ENCODE peak calls at places on chromosome 22, in seven cellular contexts. One of them, this sample, is unnamed.
A peak's percentile ranks its signal among the peaks of the same experiment; 100 is the strongest.

GRCh38 chr22:44244265-44244822 is 63.6 kb downstream of the PARVG start:
- DNase-seq in RWPE1: no peak
- DNase-seq in CD4-positive, CD25-positive, alpha-beta regulatory T cell: no peak
- DNase-seq in breast epithelium: no peak
- DNase-seq in colonic mucosa: no peak
- DNase-seq in naive thymus-derived CD4-positive, alpha-beta T cell: no peak
- DNase-seq in keratinocyte: no peak
- DNase-seq in this sample: no peak

GRCh38 chr22:47625531-47626427 is 863.3 kb downstream of the TBC1D22A start:
- DNase-seq in keratinocyte: no peak
- DNase-seq in CD4-positive, CD25-positive, alpha-beta regulatory T cell: no peak
- DNase-seq in RWPE1: no peak
- DNase-seq in colonic mucosa: no peak
- DNase-seq in naive thymus-derived CD4-positive, alpha-beta T cell: no peak
- DNase-seq in breast epithelium: no peak
- DNase-seq in this sample: no peak

GRCh38 chr22:44023404-44024287 is 456 bp upstream of the PARVB start:
- DNase-seq in naive thymus-derived CD4-positive, alpha-beta T cell: no peak
- DNase-seq in keratinocyte: no peak
- DNase-seq in CD4-positive, CD25-positive, alpha-beta regulatory T cell: no peak
- DNase-seq in RWPE1: no peak
- DNase-seq in colonic mucosa: peak; percentile 33
- DNase-seq in breast epithelium: no peak
- DNase-seq in this sample: peak; percentile 73

GRCh38 chr22:43257549-43257948 is 70.6 kb upstream of the TTLL12 start:
- DNase-seq in CD4-positive, CD25-positive, alpha-beta regulatory T cell: no peak
- DNase-seq in breast epithelium: no peak
- DNase-seq in naive thymus-derived CD4-positive, alpha-beta T cell: no peak
- DNase-seq in colonic mucosa: no peak
- DNase-seq in keratinocyte: no peak
- DNase-seq in RWPE1: no peak
- DNase-seq in this sample: no peak

GRCh38 chr22:45008853-45009751 is 703 bp downstream of the PHF21B start:
- DNase-seq in breast epithelium: no peak
- DNase-seq in keratinocyte: no peak
- DNase-seq in RWPE1: no peak
- DNase-seq in CD4-positive, CD25-positive, alpha-beta regulatory T cell: no peak
- DNase-seq in colonic mucosa: no peak
- DNase-seq in naive thymus-derived CD4-positive, alpha-beta T cell: no peak
- DNase-seq in this sample: peak; percentile 59

GRCh38 chr22:26763633-26764295 is 106.4 kb downstream of the MIAT start:
- DNase-seq in naive thymus-derived CD4-positive, alpha-beta T cell: no peak
- DNase-seq in RWPE1: peak; percentile 3
- DNase-seq in keratinocyte: peak; percentile 17
- DNase-seq in colonic mucosa: no peak
- DNase-seq in breast epithelium: no peak
- DNase-seq in CD4-positive, CD25-positive, alpha-beta regulatory T cell: no peak
- DNase-seq in this sample: no peak

GRCh38 chr22:49767355-49768062 is 60.2 kb downstream of the BRD1 start:
- DNase-seq in RWPE1: no peak
- DNase-seq in CD4-positive, CD25-positive, alpha-beta regulatory T cell: peak; percentile 36
- DNase-seq in keratinocyte: peak; percentile 25
- DNase-seq in naive thymus-derived CD4-positive, alpha-beta T cell: peak; percentile 42
- DNase-seq in colonic mucosa: no peak
- DNase-seq in breast epithelium: peak; percentile 43
- DNase-seq in this sample: peak; percentile 69

GRCh38 chr22:49777569-49778250 is 50.0 kb downstream of the BRD1 start:
- DNase-seq in CD4-positive, CD25-positive, alpha-beta regulatory T cell: no peak
- DNase-seq in RWPE1: no peak
- DNase-seq in keratinocyte: no peak
- DNase-seq in naive thymus-derived CD4-positive, alpha-beta T cell: no peak
- DNase-seq in colonic mucosa: no peak
- DNase-seq in breast epithelium: no peak
- DNase-seq in this sample: no peak

GRCh38 chr22:17712441-17712840 is 61.8 kb downstream of the BID start:
- DNase-seq in RWPE1: no peak
- DNase-seq in CD4-positive, CD25-positive, alpha-beta regulatory T cell: no peak
- DNase-seq in colonic mucosa: no peak
- DNase-seq in keratinocyte: no peak
- DNase-seq in breast epithelium: no peak
- DNase-seq in naive thymus-derived CD4-positive, alpha-beta T cell: no peak
- DNase-seq in this sample: no peak

GRCh38 chr22:34992672-34993071 is 73.3 kb upstream of the ISX start:
- DNase-seq in RWPE1: no peak
- DNase-seq in colonic mucosa: no peak
- DNase-seq in breast epithelium: no peak
- DNase-seq in naive thymus-derived CD4-positive, alpha-beta T cell: no peak
- DNase-seq in keratinocyte: no peak
- DNase-seq in CD4-positive, CD25-positive, alpha-beta regulatory T cell: no peak
- DNase-seq in this sample: no peak

GRCh38 chr22:26906464-26906863 is 249.1 kb downstream of the MIAT start:
- DNase-seq in breast epithelium: no peak
- DNase-seq in RWPE1: no peak
- DNase-seq in CD4-positive, CD25-positive, alpha-beta regulatory T cell: no peak
- DNase-seq in naive thymus-derived CD4-positive, alpha-beta T cell: no peak
- DNase-seq in keratinocyte: no peak
- DNase-seq in colonic mucosa: no peak
- DNase-seq in this sample: no peak

GRCh38 chr22:49776891-49777290 is 50.8 kb downstream of the BRD1 start:
- DNase-seq in keratinocyte: no peak
- DNase-seq in CD4-positive, CD25-positive, alpha-beta regulatory T cell: no peak
- DNase-seq in breast epithelium: no peak
- DNase-seq in naive thymus-derived CD4-positive, alpha-beta T cell: no peak
- DNase-seq in RWPE1: peak; percentile 11
- DNase-seq in colonic mucosa: no peak
- DNase-seq in this sample: no peak

GRCh38 chr22:41598891-41599635 is 9.4 kb upstream of the PMM1 start:
- DNase-seq in breast epithelium: no peak
- DNase-seq in RWPE1: no peak
- DNase-seq in CD4-positive, CD25-positive, alpha-beta regulatory T cell: no peak
- DNase-seq in keratinocyte: no peak
- DNase-seq in naive thymus-derived CD4-positive, alpha-beta T cell: no peak
- DNase-seq in colonic mucosa: no peak
- DNase-seq in this sample: no peak

GRCh38 chr22:41597635-41597953 is 8.0 kb upstream of the PMM1 start:
- DNase-seq in naive thymus-derived CD4-positive, alpha-beta T cell: no peak
- DNase-seq in keratinocyte: no peak
- DNase-seq in CD4-positive, CD25-positive, alpha-beta regulatory T cell: no peak
- DNase-seq in breast epithelium: no peak
- DNase-seq in RWPE1: no peak
- DNase-seq in colonic mucosa: no peak
- DNase-seq in this sample: no peak

GRCh38 chr22:41598081-41598480 is 8.4 kb upstream of the PMM1 start:
- DNase-seq in CD4-positive, CD25-positive, alpha-beta regulatory T cell: no peak
- DNase-seq in RWPE1: peak; percentile 74
- DNase-seq in keratinocyte: peak; percentile 63
- DNase-seq in breast epithelium: no peak
- DNase-seq in colonic mucosa: no peak
- DNase-seq in naive thymus-derived CD4-positive, alpha-beta T cell: no peak
- DNase-seq in this sample: no peak

GRCh38 chr22:41603873-41604332 is 14.3 kb upstream of the PMM1 start:
- DNase-seq in keratinocyte: no peak
- DNase-seq in RWPE1: no peak
- DNase-seq in CD4-positive, CD25-positive, alpha-beta regulatory T cell: peak; percentile 68
- DNase-seq in breast epithelium: no peak
- DNase-seq in naive thymus-derived CD4-positive, alpha-beta T cell: peak; percentile 35
- DNase-seq in colonic mucosa: no peak
- DNase-seq in this sample: no peak

DNA sequence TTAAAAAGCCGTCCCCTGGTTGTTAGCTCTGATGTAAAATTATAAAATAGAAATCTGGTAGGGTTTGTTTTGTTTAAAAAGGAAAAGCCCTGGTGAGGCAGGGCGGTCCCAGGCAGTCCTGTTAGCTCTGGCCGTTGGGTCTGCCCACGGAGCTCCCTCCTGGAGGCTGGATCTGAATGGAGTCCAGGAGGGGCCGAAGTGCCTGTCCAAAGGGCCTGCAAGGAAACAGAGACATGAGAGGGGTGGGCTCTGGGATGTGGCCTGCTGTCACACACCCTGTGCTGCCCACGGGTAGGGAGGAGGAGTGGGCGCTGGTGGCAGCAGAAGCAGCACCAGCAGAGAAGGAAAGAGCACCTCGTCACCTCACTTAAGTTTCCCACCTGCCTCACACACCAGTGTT is 11.3 kb upstream of the PMM1 start:
- DNase-seq in naive thymus-derived CD4-positive, alpha-beta T cell: no peak
- DNase-seq in RWPE1: no peak
- DNase-seq in breast epithelium: no peak
- DNase-seq in CD4-positive, CD25-positive, alpha-beta regulatory T cell: no peak
- DNase-seq in colonic mucosa: no peak
- DNase-seq in keratinocyte: no peak
- DNase-seq in this sample: no peak
- H3K27ac ChIP-seq in naive thymus-derived CD4-positive, alpha-beta T cell: no peak overlapping the region
- H3K27ac ChIP-seq in RWPE1: peak overlapping the region; percentile 95
- H3K27ac ChIP-seq in breast epithelium: no peak overlapping the region
- H3K27ac ChIP-seq in CD4-positive, CD25-positive, alpha-beta regulatory T cell: no peak overlapping the region
- H3K27ac ChIP-seq in colonic mucosa: no peak overlapping the region
- H3K27ac ChIP-seq in keratinocyte: no peak overlapping the region
- H3K27ac ChIP-seq in this sample: no peak overlapping the region

GRCh38 chr22:41575533-41575932 is 14.1 kb downstream of the PMM1 start:
- DNase-seq in colonic mucosa: no peak
- DNase-seq in RWPE1: no peak
- DNase-seq in CD4-positive, CD25-positive, alpha-beta regulatory T cell: no peak
- DNase-seq in keratinocyte: no peak
- DNase-seq in breast epithelium: no peak
- DNase-seq in naive thymus-derived CD4-positive, alpha-beta T cell: no peak
- DNase-seq in this sample: no peak
- H3K27ac ChIP-seq in colonic mucosa: no peak overlapping the region
- H3K27ac ChIP-seq in RWPE1: peak overlapping the region; percentile 1
- H3K27ac ChIP-seq in CD4-positive, CD25-positive, alpha-beta regulatory T cell: no peak overlapping the region
- H3K27ac ChIP-seq in keratinocyte: no peak overlapping the region
- H3K27ac ChIP-seq in breast epithelium: peak overlapping the region; percentile 68
- H3K27ac ChIP-seq in naive thymus-derived CD4-positive, alpha-beta T cell: no peak overlapping the region
- H3K27ac ChIP-seq in this sample: no peak overlapping the region

DNA sequence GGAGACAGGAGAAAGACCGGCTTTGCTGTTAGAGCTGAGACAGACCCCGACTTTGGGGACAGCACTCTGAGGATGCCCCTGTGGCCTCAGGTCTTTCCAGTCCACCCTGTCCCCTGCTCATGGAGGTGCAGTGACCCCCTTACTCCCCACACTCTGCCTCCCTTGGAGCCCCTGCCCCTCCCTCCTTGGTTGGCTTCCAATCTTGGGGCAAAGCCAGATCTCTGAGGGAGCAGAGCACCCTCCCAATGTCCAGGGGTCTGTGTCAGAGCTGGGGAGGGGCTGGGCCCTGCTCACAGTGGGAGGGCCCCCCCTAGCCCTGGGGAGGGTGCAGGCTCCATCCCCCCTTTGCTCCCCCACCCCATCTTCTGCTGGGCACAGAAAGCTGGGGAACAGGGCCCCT is 50.0 kb downstream of the IGLL1 start:
- DNase-seq in colonic mucosa: no peak
- DNase-seq in naive thymus-derived CD4-positive, alpha-beta T cell: no peak
- DNase-seq in keratinocyte: no peak
- DNase-seq in breast epithelium: no peak
- DNase-seq in RWPE1: no peak
- DNase-seq in CD4-positive, CD25-positive, alpha-beta regulatory T cell: no peak
- DNase-seq in this sample: no peak
- H3K27ac ChIP-seq in colonic mucosa: no peak overlapping the region
- H3K27ac ChIP-seq in naive thymus-derived CD4-positive, alpha-beta T cell: no peak overlapping the region
- H3K27ac ChIP-seq in keratinocyte: no peak overlapping the region
- H3K27ac ChIP-seq in breast epithelium: no peak overlapping the region
- H3K27ac ChIP-seq in RWPE1: no peak overlapping the region
- H3K27ac ChIP-seq in CD4-positive, CD25-positive, alpha-beta regulatory T cell: no peak overlapping the region
- H3K27ac ChIP-seq in this sample: no peak overlapping the region

GRCh38 chr22:37163096-37163489 is 13.4 kb upstream of the IL2RB start:
- DNase-seq in colonic mucosa: no peak
- DNase-seq in naive thymus-derived CD4-positive, alpha-beta T cell: no peak
- DNase-seq in RWPE1: no peak
- DNase-seq in breast epithelium: no peak
- DNase-seq in CD4-positive, CD25-positive, alpha-beta regulatory T cell: no peak
- DNase-seq in keratinocyte: no peak
- DNase-seq in this sample: no peak
- H3K27ac ChIP-seq in colonic mucosa: peak overlapping the region; percentile 44
- H3K27ac ChIP-seq in naive thymus-derived CD4-positive, alpha-beta T cell: no peak overlapping the region
- H3K27ac ChIP-seq in RWPE1: no peak overlapping the region
- H3K27ac ChIP-seq in breast epithelium: no peak overlapping the region
- H3K27ac ChIP-seq in CD4-positive, CD25-positive, alpha-beta regulatory T cell: peak overlapping the region; percentile 90
- H3K27ac ChIP-seq in keratinocyte: no peak overlapping the region
- H3K27ac ChIP-seq in this sample: no peak overlapping the region

GRCh38 chr22:32217465-32217864 is 12.6 kb upstream of the RFPL2 start:
- DNase-seq in colonic mucosa: no peak
- DNase-seq in naive thymus-derived CD4-positive, alpha-beta T cell: no peak
- DNase-seq in breast epithelium: no peak
- DNase-seq in CD4-positive, CD25-positive, alpha-beta regulatory T cell: no peak
- DNase-seq in RWPE1: no peak
- DNase-seq in keratinocyte: no peak
- DNase-seq in this sample: no peak
- H3K27ac ChIP-seq in colonic mucosa: no peak overlapping the region
- H3K27ac ChIP-seq in naive thymus-derived CD4-positive, alpha-beta T cell: no peak overlapping the region
- H3K27ac ChIP-seq in breast epithelium: no peak overlapping the region
- H3K27ac ChIP-seq in CD4-positive, CD25-positive, alpha-beta regulatory T cell: no peak overlapping the region
- H3K27ac ChIP-seq in RWPE1: no peak overlapping the region
- H3K27ac ChIP-seq in keratinocyte: no peak overlapping the region
- H3K27ac ChIP-seq in this sample: no peak overlapping the region

GRCh38 chr22:37334859-37335818 is 52.8 kb downstream of the CYTH4 start:
- DNase-seq in naive thymus-derived CD4-positive, alpha-beta T cell: no peak
- DNase-seq in CD4-positive, CD25-positive, alpha-beta regulatory T cell: no peak
- DNase-seq in RWPE1: no peak
- DNase-seq in colonic mucosa: no peak
- DNase-seq in keratinocyte: no peak
- DNase-seq in breast epithelium: no peak
- DNase-seq in this sample: peak; percentile 78
- H3K27ac ChIP-seq in naive thymus-derived CD4-positive, alpha-beta T cell: no peak overlapping the region
- H3K27ac ChIP-seq in CD4-positive, CD25-positive, alpha-beta regulatory T cell: no peak overlapping the region
- H3K27ac ChIP-seq in RWPE1: peak overlapping the region; percentile 80
- H3K27ac ChIP-seq in colonic mucosa: no peak overlapping the region
- H3K27ac ChIP-seq in keratinocyte: no peak overlapping the region
- H3K27ac ChIP-seq in breast epithelium: no peak overlapping the region
- H3K27ac ChIP-seq in this sample: no peak overlapping the region

DNA sequence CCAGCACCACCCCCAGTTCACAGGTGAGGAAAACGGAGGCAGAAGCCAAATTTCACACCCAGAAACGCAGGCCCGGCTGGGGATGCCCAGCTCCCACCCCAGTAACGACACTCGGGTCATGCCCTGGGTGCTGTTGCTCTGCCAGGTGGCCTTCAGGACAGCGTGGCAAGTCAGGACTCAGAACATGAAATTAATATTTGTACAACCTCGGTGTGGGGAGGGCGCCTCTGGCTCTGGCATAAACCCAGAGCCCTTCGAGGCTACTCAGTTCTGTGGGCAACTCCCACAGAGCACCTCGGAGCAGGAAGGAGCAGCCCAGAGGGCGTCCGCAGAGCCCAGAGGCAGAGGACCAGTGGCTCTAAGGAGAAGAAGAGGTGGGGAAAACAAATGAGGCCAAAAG is 71.6 kb downstream of the CELSR1 start:
- DNase-seq in breast epithelium: no peak
- DNase-seq in naive thymus-derived CD4-positive, alpha-beta T cell: no peak
- DNase-seq in CD4-positive, CD25-positive, alpha-beta regulatory T cell: no peak
- DNase-seq in keratinocyte: no peak
- DNase-seq in RWPE1: no peak
- DNase-seq in colonic mucosa: no peak
- DNase-seq in this sample: no peak
- H3K27ac ChIP-seq in breast epithelium: peak overlapping the region; percentile 58
- H3K27ac ChIP-seq in naive thymus-derived CD4-positive, alpha-beta T cell: no peak overlapping the region
- H3K27ac ChIP-seq in CD4-positive, CD25-positive, alpha-beta regulatory T cell: no peak overlapping the region
- H3K27ac ChIP-seq in keratinocyte: no peak overlapping the region
- H3K27ac ChIP-seq in RWPE1: peak overlapping the region; percentile 97
- H3K27ac ChIP-seq in colonic mucosa: no peak overlapping the region
- H3K27ac ChIP-seq in this sample: no peak overlapping the region